ENCODE peak calls at places on chromosomes 12 and 14, in four cellular contexts. D is HCT116, J is sigmoid colon, V is endothelial cell of umbilical vein. F is an unnamed sample.

GRCh38 chr12:29733060-29733459 is 50.7 kb downstream of the TMTC1 start:
- DNase-seq in D (no peak), J (no peak), V (no peak), F (no peak)

GRCh38 chr12:117002040-117002832 is 91.5 kb downstream of the FBXW8 start:
- DNase-seq in D (no peak), J (no peak), V (no peak), F (no peak)

GRCh38 chr14:74704656-74705055 is 8.2 kb downstream of the AREL1 start:
- DNase-seq in D (no peak), J (no peak), V (no peak), F (no peak)

GRCh38 chr12:69739287-69740191 is 879 bp downstream of the RAB3IP start:
- DNase-seq in D (peak; percentile 4), J (peak; percentile 69), V (peak; percentile 55), F (peak; percentile 92)

GRCh38 chr12:122483969-122484368 is 16.8 kb downstream of the ZCCHC8 start:
- DNase-seq in D (no peak), J (no peak), V (no peak), F (no peak)

GRCh38 chr14:74547331-74547927 is 53.9 kb downstream of the ISCA2 start:
- DNase-seq in D (no peak), J (no peak), V (no peak), F (peak; percentile 29)

GRCh38 chr12:11973396-11973795 is 97.3 kb upstream of the BCL2L14 start:
- DNase-seq in D (no peak), J (no peak), V (no peak), F (no peak)

GRCh38 chr12:19287302-19287701 is 152.0 kb upstream of the AEBP2 start:
- DNase-seq in D (no peak), J (no peak), V (no peak), F (no peak)

GRCh38 chr14:95527392-95528002 is 7.4 kb upstream of the GLRX5 start:
- DNase-seq in D (no peak), J (peak; percentile 82), V (no peak), F (no peak)

GRCh38 chr14:29865299-29865698 is 62.3 kb downstream of the PRKD1 start:
- DNase-seq in D (no peak), J (no peak), V (no peak), F (no peak)

GRCh38 chr12:127290251-127290650 is 976.7 kb upstream of the TMEM132C start:
- DNase-seq in D (no peak), J (no peak), V (no peak), F (no peak)

GRCh38 chr12:97038859-97039258 is 131.8 kb downstream of the NEDD1 start:
- DNase-seq in D (no peak), J (no peak), V (no peak), F (no peak)

GRCh38 chr12:5882511-5883185 is 62.4 kb downstream of the ANO2 start:
- DNase-seq in D (no peak), J (no peak), V (no peak), F (no peak)

GRCh38 chr12:83710851-83711250 is 1024.1 kb downstream of the TMTC2 start:
- DNase-seq in D (no peak), J (no peak), V (no peak), F (no peak)

GRCh38 chr14:56474419-56475022 is 105.1 kb upstream of the TMEM260 start:
- DNase-seq in D (peak; percentile 23), J (no peak), V (peak; percentile 54), F (no peak)

GRCh38 chr12:123860369-123860768 is 98.3 kb downstream of the DNAH10 start:
- DNase-seq in D (no peak), J (no peak), V (no peak), F (no peak)

GRCh38 chr14:20415723-20416622 is 2.7 kb upstream of the TEP1 start:
- DNase-seq in D (peak; percentile 43), J (no peak), V (peak; percentile 75), F (no peak)

GRCh38 chr12:11862794-11863193 is 207.9 kb upstream of the BCL2L14 start:
- DNase-seq in D (no peak), J (no peak), V (peak; percentile 69), F (no peak)

GRCh38 chr12:122964439-122965257 is 1.6 kb downstream of the ABCB9 start:
- DNase-seq in D (no peak), J (no peak), V (no peak), F (no peak)

GRCh38 chr14:51277753-51278415 is 37.8 kb downstream of the TMX1 start:
- DNase-seq in D (no peak), J (no peak), V (no peak), F (no peak)

GRCh38 chr12:8033153-8034044 is 883 bp downstream of the FOXJ2 start:
- DNase-seq in D (no peak), J (peak; percentile 87), V (peak; percentile 54), F (peak; percentile 79)

GRCh38 chr12:113103756-113104450 is 31.7 kb downstream of the RASAL1 start:
- DNase-seq in D (no peak), J (no peak), V (no peak), F (peak; percentile 89)

GRCh38 chr12:117228239-117228638 is 38.0 kb upstream of the FBXO21 start:
- DNase-seq in D (no peak), J (no peak), V (no peak), F (no peak)

GRCh38 chr12:109555431-109556315 is 17.6 kb downstream of the MMAB start:
- DNase-seq in D (no peak), J (no peak), V (no peak), F (no peak)

GRCh38 chr12:95102916-95103671 is 29.7 kb upstream of the NR2C1 start:
- DNase-seq in D (peak; percentile 92), J (no peak), V (peak; percentile 82), F (no peak)

GRCh38 chr12:122646568-122647220 is 56.5 kb downstream of the HCAR2 start:
- DNase-seq in D (no peak), J (no peak), V (no peak), F (no peak)

GRCh38 chr12:49748306-49748705 is 6.9 kb downstream of the TMBIM6 start:
- DNase-seq in D (no peak), J (no peak), V (no peak), F (no peak)

GRCh38 chr14:24418492-24418873 is 11.0 kb downstream of the CBLN3 start:
- DNase-seq in D (no peak), J (no peak), V (peak; percentile 78), F (no peak)

GRCh38 chr12:123723011-123723410 is 10.9 kb downstream of the ATP6V0A2 start:
- DNase-seq in D (no peak), J (no peak), V (no peak), F (no peak)

GRCh38 chr12:71685312-71685906 is 473 bp upstream of the TMEM19 start:
- DNase-seq in D (no peak), J (no peak), V (no peak), F (peak; percentile 76)

GRCh38 chr12:12273291-12273957 is 6.6 kb upstream of the LRP6 start:
- DNase-seq in D (no peak), J (no peak), V (no peak), F (no peak)

GRCh38 chr14:54699087-54699530 is 132.2 kb downstream of the SAMD4A start:
- DNase-seq in D (no peak), J (no peak), V (no peak), F (no peak)

GRCh38 chr14:90924618-90925345 is 108.6 kb upstream of the TTC7B start:
- DNase-seq in D (no peak), J (no peak), V (no peak), F (no peak)

GRCh38 chr14:64218344-64219240 is 75.6 kb downstream of the ESR2 start:
- DNase-seq in D (no peak), J (no peak), V (no peak), F (no peak)

GRCh38 chr14:64217747-64218146 is 76.4 kb downstream of the ESR2 start:
- DNase-seq in D (no peak), J (no peak), V (no peak), F (no peak)

GRCh38 chr14:64215274-64215673 is 78.9 kb downstream of the ESR2 start:
- DNase-seq in D (no peak), J (no peak), V (no peak), F (no peak)

GRCh38 chr14:64215978-64216377 is 78.2 kb downstream of the ESR2 start:
- DNase-seq in D (no peak), J (no peak), V (no peak), F (no peak)

DNA sequence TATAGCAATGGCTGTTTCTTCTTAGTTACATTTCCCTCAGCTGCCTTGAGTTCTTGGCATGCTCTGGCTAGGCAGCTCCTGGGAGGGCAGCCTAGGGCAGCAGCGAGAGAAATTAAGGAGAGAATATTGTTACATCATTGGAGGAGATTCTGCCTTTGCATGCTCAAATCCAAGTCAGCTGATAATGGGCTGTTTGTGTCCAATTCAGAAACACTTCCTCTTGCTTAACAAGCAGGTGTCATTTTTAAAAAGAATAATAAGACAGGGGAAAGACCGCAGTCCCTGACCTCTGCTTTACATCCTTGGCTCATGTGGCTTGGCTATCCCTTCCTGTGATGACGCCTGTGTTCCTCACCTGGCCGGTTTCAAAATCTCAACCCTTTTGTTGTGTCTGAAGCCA is 76.9 kb downstream of the ESR2 start:
- DNase-seq in D (no peak), J (no peak), V (no peak), F (no peak)
- TF ChIP-seq POLR2AphosphoS5 in D (no peak), J (no peak), V (no peak), F (no peak)

DNA sequence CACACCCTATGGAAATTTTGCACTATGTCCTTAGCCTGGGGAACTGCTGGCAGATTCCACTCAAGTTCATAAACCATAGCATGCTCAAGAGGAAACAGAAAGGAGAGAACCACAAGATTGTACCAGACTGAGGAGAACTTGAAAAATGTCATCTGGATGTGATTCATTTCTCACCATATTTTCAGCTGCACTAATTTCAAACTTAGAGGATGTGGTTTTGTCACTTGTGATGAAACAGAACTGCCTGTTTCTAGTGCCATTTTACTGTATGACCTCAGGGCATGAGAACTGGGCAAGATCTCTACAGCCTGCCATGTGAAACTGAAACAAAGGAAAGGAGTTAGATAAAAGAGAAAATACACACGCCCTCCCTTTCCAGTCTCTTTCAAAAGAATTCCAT is 1493.1 kb upstream of the FLRT2 start:
- DNase-seq in D (no peak), J (no peak), V (peak; percentile 74), F (no peak)
- H3K9me3 ChIP-seq in D (peaks cover 7% of the 10 kb centered on the region), J (no peaks in the 10 kb centered on the region), V (no peaks in the 10 kb centered on the region), F (no peaks in the 10 kb centered on the region)

GRCh38 chr12:45729233-45730115 is at the start of gene ARID2:
- DNase-seq in D (peak; percentile 38), J (peak; percentile 86), V (peak; percentile 62), F (peak; percentile 94)
- TF ChIP-seq POLR2AphosphoS5 in D (no peak), J (peak; percentile 50), V (no peak), F (peak; percentile 71)

GRCh38 chr12:133180669-133181068 is 626 bp upstream of the ZNF268 start:
- DNase-seq in D (no peak), J (no peak), V (no peak), F (no peak)

GRCh38 chr12:133181238-133181959 is at the start of gene ZNF268:
- DNase-seq in D (peak; percentile 85), J (peak; percentile 94), V (peak; percentile 91), F (peak; percentile 95)
- H3K9me3 ChIP-seq in D (peaks cover 17% of the 10 kb centered on the region), J (peaks cover 30% of the 10 kb centered on the region), V (no peaks in the 10 kb centered on the region), F (peaks cover 93% of the 10 kb centered on the region)

GRCh38 chr14:38045461-38045860 is 162.2 kb upstream of the SSTR1 start:
- DNase-seq in D (no peak), J (no peak), V (no peak), F (no peak)
- TF ChIP-seq POLR2AphosphoS5 in D (no peak), J (no peak), V (no peak), F (no peak)